ENCODE peak calls at places on chromosomes 2 and 18, in four cellular contexts. One of them, this sample, is unnamed.

GRCh38 chr18:22830511-22830910 is 102.6 kb upstream of the RBBP8 start:
- DNase-seq in stimulated activated CD8-positive, alpha-beta memory T cell treated with anti-CD3 and anti-CD28 coated beads, Interleukin-7, amount 100 ng/mL, for 48 hours: no peak
- DNase-seq in iPS-NIHi11: no peak
- DNase-seq in Panc1: no peak
- DNase-seq in this sample: no peak

GRCh38 chr2:71720596-71721361 is 267.4 kb downstream of the DYSF start:
- DNase-seq in stimulated activated CD8-positive, alpha-beta memory T cell treated with anti-CD3 and anti-CD28 coated beads, Interleukin-7, amount 100 ng/mL, for 48 hours: no peak
- DNase-seq in iPS-NIHi11: no peak
- DNase-seq in Panc1: no peak
- DNase-seq in this sample: no peak

GRCh38 chr2:239725551-239725890 is 299.6 kb downstream of the NDUFA10 start:
- DNase-seq in stimulated activated CD8-positive, alpha-beta memory T cell treated with anti-CD3 and anti-CD28 coated beads, Interleukin-7, amount 100 ng/mL, for 48 hours: no peak
- DNase-seq in iPS-NIHi11: no peak
- DNase-seq in Panc1: no peak
- DNase-seq in this sample: no peak

GRCh38 chr2:241818229-241818942 is 9.4 kb downstream of the NEU4 start:
- DNase-seq in stimulated activated CD8-positive, alpha-beta memory T cell treated with anti-CD3 and anti-CD28 coated beads, Interleukin-7, amount 100 ng/mL, for 48 hours: no peak
- DNase-seq in iPS-NIHi11: peak
- DNase-seq in Panc1: no peak
- DNase-seq in this sample: no peak

GRCh38 chr2:235719146-235719942 is 225.5 kb downstream of the AGAP1 start:
- DNase-seq in stimulated activated CD8-positive, alpha-beta memory T cell treated with anti-CD3 and anti-CD28 coated beads, Interleukin-7, amount 100 ng/mL, for 48 hours: no peak
- DNase-seq in iPS-NIHi11: no peak
- DNase-seq in Panc1: no peak
- DNase-seq in this sample: no peak

GRCh38 chr2:32832821-32833220 is 113.9 kb upstream of the LTBP1 start:
- DNase-seq in stimulated activated CD8-positive, alpha-beta memory T cell treated with anti-CD3 and anti-CD28 coated beads, Interleukin-7, amount 100 ng/mL, for 48 hours: no peak
- DNase-seq in iPS-NIHi11: peak
- DNase-seq in Panc1: no peak
- DNase-seq in this sample: no peak

GRCh38 chr18:58848685-58849084 is 16.0 kb upstream of the ZNF532 start:
- DNase-seq in stimulated activated CD8-positive, alpha-beta memory T cell treated with anti-CD3 and anti-CD28 coated beads, Interleukin-7, amount 100 ng/mL, for 48 hours: no peak
- DNase-seq in iPS-NIHi11: no peak
- DNase-seq in Panc1: no peak
- DNase-seq in this sample: no peak

GRCh38 chr2:221844187-221844586 is 272.1 kb upstream of the EPHA4 start:
- DNase-seq in stimulated activated CD8-positive, alpha-beta memory T cell treated with anti-CD3 and anti-CD28 coated beads, Interleukin-7, amount 100 ng/mL, for 48 hours: no peak
- DNase-seq in iPS-NIHi11: no peak
- DNase-seq in Panc1: no peak
- DNase-seq in this sample: no peak

GRCh38 chr2:127768775-127769479 is 42.0 kb downstream of the WDR33 start:
- DNase-seq in stimulated activated CD8-positive, alpha-beta memory T cell treated with anti-CD3 and anti-CD28 coated beads, Interleukin-7, amount 100 ng/mL, for 48 hours: no peak
- DNase-seq in iPS-NIHi11: no peak
- DNase-seq in Panc1: no peak
- DNase-seq in this sample: no peak

GRCh38 chr2:1022178-1022577 is 71.5 kb downstream of the SNTG2 start:
- DNase-seq in stimulated activated CD8-positive, alpha-beta memory T cell treated with anti-CD3 and anti-CD28 coated beads, Interleukin-7, amount 100 ng/mL, for 48 hours: no peak
- DNase-seq in iPS-NIHi11: no peak
- DNase-seq in Panc1: no peak
- DNase-seq in this sample: no peak

GRCh38 chr2:8107979-8108378 is 573.9 kb upstream of the ID2 start:
- DNase-seq in stimulated activated CD8-positive, alpha-beta memory T cell treated with anti-CD3 and anti-CD28 coated beads, Interleukin-7, amount 100 ng/mL, for 48 hours: no peak
- DNase-seq in iPS-NIHi11: no peak
- DNase-seq in Panc1: no peak
- DNase-seq in this sample: no peak

GRCh38 chr2:230797515-230798495 is 66.9 kb upstream of the ITM2C start:
- DNase-seq in stimulated activated CD8-positive, alpha-beta memory T cell treated with anti-CD3 and anti-CD28 coated beads, Interleukin-7, amount 100 ng/mL, for 48 hours: no peak
- DNase-seq in iPS-NIHi11: no peak
- DNase-seq in Panc1: no peak
- DNase-seq in this sample: no peak

GRCh38 chr2:158191076-158191566 is 89.4 kb downstream of the UPP2 start:
- DNase-seq in stimulated activated CD8-positive, alpha-beta memory T cell treated with anti-CD3 and anti-CD28 coated beads, Interleukin-7, amount 100 ng/mL, for 48 hours: no peak
- DNase-seq in iPS-NIHi11: no peak
- DNase-seq in Panc1: no peak
- DNase-seq in this sample: peak

GRCh38 chr18:45496746-45497145 is 118.5 kb upstream of the SLC14A2 start:
- DNase-seq in stimulated activated CD8-positive, alpha-beta memory T cell treated with anti-CD3 and anti-CD28 coated beads, Interleukin-7, amount 100 ng/mL, for 48 hours: no peak
- DNase-seq in iPS-NIHi11: no peak
- DNase-seq in Panc1: no peak
- DNase-seq in this sample: no peak

GRCh38 chr2:189091253-189091652 is 88.3 kb downstream of the COL5A2 start:
- DNase-seq in stimulated activated CD8-positive, alpha-beta memory T cell treated with anti-CD3 and anti-CD28 coated beads, Interleukin-7, amount 100 ng/mL, for 48 hours: no peak
- DNase-seq in iPS-NIHi11: no peak
- DNase-seq in Panc1: no peak
- DNase-seq in this sample: no peak

GRCh38 chr2:31397099-31397498 is 17.4 kb downstream of the XDH start:
- DNase-seq in stimulated activated CD8-positive, alpha-beta memory T cell treated with anti-CD3 and anti-CD28 coated beads, Interleukin-7, amount 100 ng/mL, for 48 hours: no peak
- DNase-seq in iPS-NIHi11: no peak
- DNase-seq in Panc1: no peak
- DNase-seq in this sample: no peak

GRCh38 chr2:9308186-9308955 is 101.8 kb downstream of the ASAP2 start:
- DNase-seq in stimulated activated CD8-positive, alpha-beta memory T cell treated with anti-CD3 and anti-CD28 coated beads, Interleukin-7, amount 100 ng/mL, for 48 hours: no peak
- DNase-seq in iPS-NIHi11: no peak
- DNase-seq in Panc1: no peak
- DNase-seq in this sample: no peak

GRCh38 chr2:144522741-144523605 is 3.1 kb upstream of the ZEB2 start:
- DNase-seq in stimulated activated CD8-positive, alpha-beta memory T cell treated with anti-CD3 and anti-CD28 coated beads, Interleukin-7, amount 100 ng/mL, for 48 hours: no peak
- DNase-seq in iPS-NIHi11: peak
- DNase-seq in Panc1: no peak
- DNase-seq in this sample: peak

GRCh38 chr18:48693625-48694262 is 154.9 kb downstream of the CTIF start:
- DNase-seq in stimulated activated CD8-positive, alpha-beta memory T cell treated with anti-CD3 and anti-CD28 coated beads, Interleukin-7, amount 100 ng/mL, for 48 hours: no peak
- DNase-seq in iPS-NIHi11: no peak
- DNase-seq in Panc1: no peak
- DNase-seq in this sample: no peak

GRCh38 chr2:118403658-118404451 is 315.6 kb downstream of the INSIG2 start:
- DNase-seq in stimulated activated CD8-positive, alpha-beta memory T cell treated with anti-CD3 and anti-CD28 coated beads, Interleukin-7, amount 100 ng/mL, for 48 hours: no peak
- DNase-seq in iPS-NIHi11: no peak
- DNase-seq in Panc1: no peak
- DNase-seq in this sample: no peak

GRCh38 chr2:160574472-160575140 is 81.0 kb upstream of the RBMS1 start:
- DNase-seq in stimulated activated CD8-positive, alpha-beta memory T cell treated with anti-CD3 and anti-CD28 coated beads, Interleukin-7, amount 100 ng/mL, for 48 hours: no peak
- DNase-seq in iPS-NIHi11: no peak
- DNase-seq in Panc1: no peak
- DNase-seq in this sample: no peak

GRCh38 chr2:217804786-217805678 is 197.8 kb downstream of the TNS1 start:
- DNase-seq in stimulated activated CD8-positive, alpha-beta memory T cell treated with anti-CD3 and anti-CD28 coated beads, Interleukin-7, amount 100 ng/mL, for 48 hours: no peak
- DNase-seq in iPS-NIHi11: no peak
- DNase-seq in Panc1: no peak
- DNase-seq in this sample: peak

GRCh38 chr2:56182420-56182819 is 1.4 kb upstream of the CCDC85A start:
- DNase-seq in stimulated activated CD8-positive, alpha-beta memory T cell treated with anti-CD3 and anti-CD28 coated beads, Interleukin-7, amount 100 ng/mL, for 48 hours: no peak
- DNase-seq in iPS-NIHi11: peak
- DNase-seq in Panc1: no peak
- DNase-seq in this sample: no peak

GRCh38 chr2:114011709-114012108 is 121.8 kb downstream of the ACTR3 start:
- DNase-seq in stimulated activated CD8-positive, alpha-beta memory T cell treated with anti-CD3 and anti-CD28 coated beads, Interleukin-7, amount 100 ng/mL, for 48 hours: no peak
- DNase-seq in iPS-NIHi11: no peak
- DNase-seq in Panc1: no peak
- DNase-seq in this sample: no peak

GRCh38 chr2:205868773-205869333 is 186.6 kb downstream of the NRP2 start:
- DNase-seq in stimulated activated CD8-positive, alpha-beta memory T cell treated with anti-CD3 and anti-CD28 coated beads, Interleukin-7, amount 100 ng/mL, for 48 hours: peak
- DNase-seq in iPS-NIHi11: no peak
- DNase-seq in Panc1: no peak
- DNase-seq in this sample: no peak

GRCh38 chr2:65024149-65024829 is 31.9 kb upstream of the CEP68 start:
- DNase-seq in stimulated activated CD8-positive, alpha-beta memory T cell treated with anti-CD3 and anti-CD28 coated beads, Interleukin-7, amount 100 ng/mL, for 48 hours: no peak
- DNase-seq in iPS-NIHi11: no peak
- DNase-seq in Panc1: no peak
- DNase-seq in this sample: no peak

GRCh38 chr2:176096243-176096985 is 3.2 kb upstream of the HOXD12 start:
- DNase-seq in stimulated activated CD8-positive, alpha-beta memory T cell treated with anti-CD3 and anti-CD28 coated beads, Interleukin-7, amount 100 ng/mL, for 48 hours: no peak
- DNase-seq in iPS-NIHi11: no peak
- DNase-seq in Panc1: no peak
- DNase-seq in this sample: no peak

GRCh38 chr2:95401480-95401879 is 1.0 kb upstream of the FAHD2A start:
- DNase-seq in stimulated activated CD8-positive, alpha-beta memory T cell treated with anti-CD3 and anti-CD28 coated beads, Interleukin-7, amount 100 ng/mL, for 48 hours: no peak
- DNase-seq in iPS-NIHi11: no peak
- DNase-seq in Panc1: no peak
- DNase-seq in this sample: no peak

GRCh38 chr2:182911813-182912517 is 45.5 kb upstream of the FRZB start:
- DNase-seq in stimulated activated CD8-positive, alpha-beta memory T cell treated with anti-CD3 and anti-CD28 coated beads, Interleukin-7, amount 100 ng/mL, for 48 hours: no peak
- DNase-seq in iPS-NIHi11: no peak
- DNase-seq in Panc1: no peak
- DNase-seq in this sample: no peak

GRCh38 chr18:76380791-76381405 is 114.1 kb downstream of the ZNF516 start:
- DNase-seq in stimulated activated CD8-positive, alpha-beta memory T cell treated with anti-CD3 and anti-CD28 coated beads, Interleukin-7, amount 100 ng/mL, for 48 hours: no peak
- DNase-seq in iPS-NIHi11: peak
- DNase-seq in Panc1: no peak
- DNase-seq in this sample: no peak

GRCh38 chr2:110876167-110876999 is 144.0 kb downstream of the ACOXL start:
- DNase-seq in stimulated activated CD8-positive, alpha-beta memory T cell treated with anti-CD3 and anti-CD28 coated beads, Interleukin-7, amount 100 ng/mL, for 48 hours: no peak
- DNase-seq in iPS-NIHi11: no peak
- DNase-seq in Panc1: no peak
- DNase-seq in this sample: no peak